ENCODE peak calls at places on chromosomes 11 and 22, in five cellular contexts. R is GM12878, T is H1, Y is HepG2, A is K562. N is an unnamed sample.

GRCh38 chr11:56333156-56333555 is 12.7 kb upstream of the OR8K1 start:
- DNase-seq in Y (no peak), A (no peak), T (no peak), R (no peak), N (no peak)

GRCh38 chr11:74988541-74989268 is at the start of gene NEU3:
- DNase-seq in Y (peak; percentile 77), A (peak; percentile 90), T (peak; percentile 83), R (peak; percentile 59), N (peak; percentile 81)

GRCh38 chr11:73072935-73073481 is 69.1 kb downstream of the FCHSD2 start:
- DNase-seq in R (peak; percentile 72), T (no peak), Y (no peak), A (no peak), N (no peak)

GRCh38 chr11:45092901-45093760 is 53.3 kb upstream of the PRDM11 start:
- DNase-seq in A (no peak), Y (no peak), T (no peak), R (no peak), N (no peak)

GRCh38 chr11:121930004-121930965 is 185.7 kb downstream of the BLID start:
- DNase-seq in T (no peak), R (peak; percentile 7), Y (no peak), A (no peak), N (no peak)

GRCh38 chr11:95076416-95076815 is 9.7 kb downstream of the SRSF8 start:
- DNase-seq in R (no peak), Y (no peak), A (no peak), T (no peak), N (no peak)

GRCh38 chr22:19042285-19043110 is 79.7 kb downstream of the DGCR2 start:
- DNase-seq in T (no peak), A (no peak), Y (no peak), R (no peak), N (no peak)

GRCh38 chr11:126385991-126386728 is 30.7 kb downstream of the ST3GAL4 start:
- DNase-seq in T (no peak), A (no peak), Y (no peak), R (no peak), N (no peak)

GRCh38 chr11:3159296-3160190 is 5.6 kb downstream of the OSBPL5 start:
- DNase-seq in T (no peak), Y (no peak), R (no peak), A (no peak), N (peak; percentile 37)

GRCh38 chr22:29396126-29396525 is 7.8 kb upstream of the AP1B1 start:
- DNase-seq in Y (no peak), A (no peak), R (no peak), T (no peak), N (no peak)

GRCh38 chr22:45163074-45163416 is 680 bp upstream of the NUP50 start:
- DNase-seq in Y (no peak), A (peak; percentile 9), T (no peak), R (no peak), N (no peak)

GRCh38 chr11:72191961-72192381 is at the start of gene FOLR1:
- DNase-seq in A (peak; percentile 72), R (no peak), T (no peak), Y (no peak), N (peak; percentile 41)

GRCh38 chr11:15793032-15793996 is 563.0 kb downstream of the SOX6 start:
- DNase-seq in Y (no peak), R (no peak), A (no peak), T (no peak), N (no peak)

GRCh38 chr11:94593030-94593429 is 25.9 kb downstream of the PIWIL4 start:
- DNase-seq in Y (no peak), T (no peak), R (no peak), A (no peak), N (no peak)

GRCh38 chr11:36075053-36075452 is 131.2 kb downstream of the LDLRAD3 start:
- DNase-seq in T (no peak), Y (no peak), R (no peak), A (no peak), N (no peak)

GRCh38 chr11:64226507-64227051 is 505 bp downstream of the NUDT22 start:
- DNase-seq in A (peak; percentile 38), Y (peak; percentile 50), T (no peak), R (no peak), N (no peak)

GRCh38 chr11:106152013-106152412 is 74.6 kb downstream of the AASDHPPT start:
- DNase-seq in R (no peak), T (no peak), Y (no peak), A (no peak), N (no peak)

GRCh38 chr11:47204633-47204989 is 10.2 kb upstream of the DDB2 start:
- DNase-seq in A (no peak), Y (no peak), T (no peak), R (no peak), N (no peak)

GRCh38 chr22:37014835-37015586 is 4.2 kb downstream of the TST start:
- DNase-seq in Y (no peak), T (no peak), R (no peak), A (peak; percentile 47), N (no peak)

GRCh38 chr22:37206841-37207821 is 5.1 kb downstream of the SSTR3 start:
- DNase-seq in A (no peak), T (no peak), R (no peak), Y (no peak), N (no peak)

GRCh38 chr22:18966748-18967147 is 30.7 kb upstream of the PRODH start:
- DNase-seq in A (no peak), R (no peak), T (no peak), Y (no peak), N (no peak)

GRCh38 chr22:17536269-17536668 is 27.0 kb upstream of the SLC25A18 start:
- DNase-seq in Y (no peak), R (no peak), A (no peak), T (no peak), N (no peak)
- TF ChIP-seq CREB1 in Y (no peak), R (no peak), A (no peak), T (no peak), N (no peak)

GRCh38 chr22:48182896-48183805 is 1420.7 kb downstream of the TBC1D22A start:
- DNase-seq in Y (no peak), A (no peak), R (no peak), T (no peak), N (no peak)
- TF ChIP-seq MAX in Y (no peak), A (no peak), R (no peak), T (no peak), N (no peak)

GRCh38 chr11:365831-366230 is 3.5 kb upstream of the B4GALNT4 start:
- DNase-seq in T (no peak), Y (no peak), A (no peak), R (no peak), N (no peak)

GRCh38 chr11:360326-361280 is 8.7 kb upstream of the B4GALNT4 start:
- DNase-seq in Y (no peak), R (no peak), A (peak; percentile 23), T (no peak), N (no peak)

GRCh38 chr11:362642-363442 is 6.5 kb upstream of the B4GALNT4 start:
- DNase-seq in Y (no peak), A (no peak), T (no peak), R (no peak), N (no peak)

GRCh38 chr11:364991-365390 is 4.3 kb upstream of the B4GALNT4 start:
- DNase-seq in Y (no peak), T (no peak), R (no peak), A (no peak), N (no peak)

GRCh38 chr11:363948-364761 is 5.1 kb upstream of the B4GALNT4 start:
- DNase-seq in T (peak; percentile 89), R (no peak), A (no peak), Y (peak; percentile 62), N (peak; percentile 82)
- TF ChIP-seq CREB1 in T (peak; percentile 37), R (no peak), A (no peak), Y (no peak), N (no peak)

GRCh38 chr11:118275184-118275583 is 11.1 kb upstream of the MPZL2 start:
- DNase-seq in R (no peak), Y (no peak), A (no peak), T (no peak), N (no peak)

GRCh38 chr11:118276422-118276821 is 12.3 kb upstream of the MPZL2 start:
- DNase-seq in R (no peak), Y (no peak), T (no peak), A (no peak), N (no peak)

GRCh38 chr11:118274184-118274583 is 10.1 kb upstream of the MPZL2 start:
- DNase-seq in T (no peak), A (no peak), R (no peak), Y (no peak), N (no peak)

GRCh38 chr11:118281284-118281683 is 17.2 kb upstream of the MPZL2 start:
- DNase-seq in T (no peak), R (no peak), Y (no peak), A (no peak), N (no peak)

GRCh38 chr11:118277312-118277711 is 13.2 kb upstream of the MPZL2 start:
- DNase-seq in R (no peak), Y (peak; percentile 39), A (no peak), T (no peak), N (no peak)
- TF ChIP-seq MAX in R (no peak), Y (no peak), A (no peak), T (no peak), N (no peak)

DNA sequence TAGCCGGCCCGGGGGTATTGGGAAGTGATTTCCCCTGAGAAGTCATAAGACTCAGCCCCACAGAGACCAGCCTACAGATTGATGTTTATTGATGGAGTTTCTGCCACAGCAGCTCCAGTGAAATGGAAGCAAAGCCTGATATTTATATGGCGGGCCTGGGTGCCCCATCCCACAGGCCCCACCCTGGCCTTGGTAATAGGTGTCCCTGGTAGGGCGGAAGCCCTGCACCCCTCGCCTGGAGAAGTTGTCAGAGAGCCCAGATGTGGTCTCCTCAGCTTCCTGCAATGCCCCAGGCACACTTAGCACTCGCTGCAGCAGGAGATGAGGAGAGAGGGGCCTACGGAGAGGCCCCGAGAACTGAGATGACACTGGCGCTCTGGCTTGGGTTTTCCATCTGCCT is 107.4 kb downstream of the MORC2 start:
- DNase-seq in R (no peak), Y (no peak), T (peak; percentile 38), A (peak; percentile 1), N (no peak)
- TF ChIP-seq CREB1 in R (no peak), Y (no peak), T (no peak), A (no peak), N (no peak)

GRCh38 chr11:117180661-117181585 is 2.4 kb downstream of the SIDT2 start:
- DNase-seq in Y (peak; percentile 76), R (peak; percentile 46), T (peak; percentile 89), A (peak; percentile 75), N (peak; percentile 91)
- TF ChIP-seq MAX in Y (peak; percentile 77), R (peak; percentile 86), T (peak; percentile 95), A (peak; percentile 93), N (peak; percentile 91)

GRCh38 chr11:67303132-67303988 is at the start of gene SSH3:
- DNase-seq in Y (peak; percentile 56), R (no peak), T (peak; percentile 69), A (no peak), N (peak; percentile 78)
- TF ChIP-seq CREB1 in Y (no peak), R (no peak), T (no peak), A (no peak), N (no peak)